ENCODE peak calls at places on chromosomes 6 and 20, in five cellular contexts. H is effector CD8-positive, alpha-beta T cell; O is T-helper 2 cell; U is activated gamma-delta T cell treated with Interleukin-2 at 50 U/mL for 16 hours; W is CD8-positive, alpha-beta memory T cell. X is an unnamed sample.

GRCh38 chr20:58218665-58219341 is 9.7 kb downstream of the ANKRD60 start:
- DNase-seq in H (no peak), O (no peak), U (no peak), W (no peak), X (no peak)

GRCh38 chr6:20866940-20867630 is 332.8 kb downstream of the CDKAL1 start:
- DNase-seq in H (no peak), O (no peak), U (no peak), W (no peak), X (no peak)

GRCh38 chr6:144263786-144264185 is 21.3 kb upstream of the UTRN start:
- DNase-seq in H (no peak), O (no peak), U (no peak), W (no peak), X (no peak)

GRCh38 chr6:26545617-26546016 is 7.5 kb downstream of the HMGN4 start:
- DNase-seq in H (no peak), O (no peak), U (no peak), W (no peak), X (no peak)

GRCh38 chr20:54980321-54980960 is 505.0 kb downstream of the DOK5 start:
- DNase-seq in H (no peak), O (no peak), U (no peak), W (no peak), X (no peak)

GRCh38 chr6:130482645-130483390 is 117.0 kb downstream of the TMEM200A start:
- DNase-seq in H (no peak), O (peak), U (no peak), W (no peak), X (peak)

GRCh38 chr20:5751856-5752255 is 1.7 kb downstream of the SHLD1 start:
- DNase-seq in H (no peak), O (no peak), U (no peak), W (no peak), X (no peak)

GRCh38 chr6:43772571-43773049 is 2.6 kb downstream of the VEGFA start:
- DNase-seq in H (no peak), O (no peak), U (no peak), W (no peak), X (no peak)

GRCh38 chr6:90233994-90234393 is 62.6 kb downstream of the BACH2 start:
- DNase-seq in H (peak), O (peak), U (peak), W (peak), X (no peak)

GRCh38 chr6:4270001-4270400 is 134.6 kb upstream of the ECI2 start:
- DNase-seq in H (no peak), O (no peak), U (no peak), W (no peak), X (no peak)

GRCh38 chr20:50111120-50111828 is 1.7 kb downstream of the UBE2V1 start:
- DNase-seq in H (no peak), O (peak), U (no peak), W (no peak), X (no peak)

GRCh38 chr6:92122746-92123145 is 1296.6 kb downstream of the EPHA7 start:
- DNase-seq in H (no peak), O (no peak), U (no peak), W (no peak), X (no peak)

GRCh38 chr6:137002505-137002904 is 42.3 kb downstream of the IL20RA start:
- DNase-seq in H (no peak), O (no peak), U (no peak), W (no peak), X (no peak)

X was measured in non-pigmented ciliary epithelial cell.